ENCODE peak calls at places on chromosome 14, in ten cellular contexts. L is lower leg skin, A is astrocyte of the spinal cord, P is suprapubic skin, O is HFF-Myc, H is A549, B is type B pancreatic cell, N is glutamatergic neuron, Y is ovary, V is HCT116. D is an unnamed sample.

GRCh38 chr14:26887842-26888241 is 290.0 kb upstream of the NOVA1 start:
- DNase-seq in L (peak), A (no peak), P (no peak), O (no peak), H (no peak), B (no peak), N (no peak), Y (no peak), V (no peak), D (no peak)

GRCh38 chr14:51293149-51293925 is 53.3 kb downstream of the TMX1 start:
- DNase-seq in L (no peak), A (peak), P (no peak), O (peak), H (no peak), B (no peak), N (no peak), Y (no peak), V (no peak), D (no peak)

GRCh38 chr14:44833376-44833775 is 128.4 kb downstream of the KLHL28 start:
- DNase-seq in L (no peak), A (peak), P (no peak), O (no peak), H (peak), B (no peak), N (no peak), Y (no peak), V (peak), D (no peak)

GRCh38 chr14:30874120-30874998 is at the start of gene COCH:
- DNase-seq in L (no peak), A (no peak), P (no peak), O (no peak), H (peak), B (peak), N (peak), Y (peak), V (peak), D (no peak)

GRCh38 chr14:49418789-49419188 is 167.4 kb downstream of the RPS29 start:
- DNase-seq in L (no peak), A (no peak), P (no peak), O (no peak), H (no peak), B (no peak), N (no peak), Y (no peak), V (no peak), D (no peak)

GRCh38 chr14:51869426-51870113 is 9.2 kb downstream of the GNG2 start:
- DNase-seq in L (no peak), A (no peak), P (no peak), O (no peak), H (no peak), B (no peak), N (no peak), Y (no peak), V (no peak), D (no peak)

GRCh38 chr14:92577321-92577742 is 63.8 kb downstream of the RIN3 start:
- DNase-seq in L (no peak), A (no peak), P (no peak), O (no peak), H (no peak), B (no peak), N (no peak), Y (no peak), V (no peak), D (no peak)

GRCh38 chr14:32682219-32682618 is 256.5 kb upstream of the NPAS3 start:
- DNase-seq in L (no peak), A (no peak), P (no peak), O (no peak), H (no peak), B (no peak), N (no peak), Y (no peak), V (no peak), D (no peak)

GRCh38 chr14:75127903-75128595 is 1.2 kb upstream of the NEK9 start:
- DNase-seq in L (no peak), A (no peak), P (no peak), O (no peak), H (no peak), B (no peak), N (no peak), Y (no peak), V (no peak), D (no peak)

GRCh38 chr14:83816755-83817154 is 1713.2 kb upstream of the FLRT2 start:
- DNase-seq in L (no peak), A (no peak), P (no peak), O (peak), H (no peak), B (no peak), N (no peak), Y (no peak), V (no peak), D (no peak)

GRCh38 chr14:96627811-96628775 is 125.9 kb downstream of the PAPOLA start:
- DNase-seq in L (peak), A (no peak), P (peak), O (no peak), H (no peak), B (peak), N (no peak), Y (no peak), V (no peak), D (peak)

GRCh38 chr14:50057331-50057730 is 59.0 kb downstream of the VCPKMT start:
- DNase-seq in L (no peak), A (no peak), P (no peak), O (no peak), H (no peak), B (no peak), N (no peak), Y (no peak), V (no peak), D (no peak)

GRCh38 chr14:105137481-105138020 is 31.0 kb downstream of the JAG2 start:
- DNase-seq in L (no peak), A (no peak), P (peak), O (no peak), H (no peak), B (no peak), N (no peak), Y (no peak), V (no peak), D (no peak)

GRCh38 chr14:52068741-52069616 is at the start of gene NID2:
- DNase-seq in L (peak), A (peak), P (peak), O (peak), H (peak), B (peak), N (peak), Y (peak), V (no peak), D (peak)

GRCh38 chr14:89902876-89903275 is 51.7 kb downstream of the EFCAB11 start:
- DNase-seq in L (no peak), A (no peak), P (no peak), O (no peak), H (no peak), B (no peak), N (no peak), Y (no peak), V (no peak), D (no peak)

GRCh38 chr14:76776306-76777251 is 15.3 kb downstream of the VASH1 start:
- DNase-seq in L (no peak), A (no peak), P (peak), O (no peak), H (no peak), B (peak), N (no peak), Y (no peak), V (no peak), D (no peak)

GRCh38 chr14:71716371-71716770 is 215.9 kb upstream of the RGS6 start:
- DNase-seq in L (no peak), A (peak), P (no peak), O (no peak), H (no peak), B (no peak), N (no peak), Y (no peak), V (no peak), D (no peak)

GRCh38 chr14:75906680-75907280 is 75.0 kb downstream of the TGFB3 start:
- DNase-seq in L (peak), A (peak), P (peak), O (peak), H (peak), B (no peak), N (peak), Y (peak), V (peak), D (no peak)

GRCh38 chr14:31228533-31228932 is 20.9 kb upstream of the HECTD1 start:
- DNase-seq in L (no peak), A (no peak), P (no peak), O (no peak), H (no peak), B (no peak), N (no peak), Y (no peak), V (no peak), D (no peak)

GRCh38 chr14:95496690-95497241 is 19.7 kb downstream of the SYNE3 start:
- DNase-seq in L (no peak), A (peak), P (no peak), O (peak), H (no peak), B (no peak), N (no peak), Y (peak), V (no peak), D (no peak)

DNA sequence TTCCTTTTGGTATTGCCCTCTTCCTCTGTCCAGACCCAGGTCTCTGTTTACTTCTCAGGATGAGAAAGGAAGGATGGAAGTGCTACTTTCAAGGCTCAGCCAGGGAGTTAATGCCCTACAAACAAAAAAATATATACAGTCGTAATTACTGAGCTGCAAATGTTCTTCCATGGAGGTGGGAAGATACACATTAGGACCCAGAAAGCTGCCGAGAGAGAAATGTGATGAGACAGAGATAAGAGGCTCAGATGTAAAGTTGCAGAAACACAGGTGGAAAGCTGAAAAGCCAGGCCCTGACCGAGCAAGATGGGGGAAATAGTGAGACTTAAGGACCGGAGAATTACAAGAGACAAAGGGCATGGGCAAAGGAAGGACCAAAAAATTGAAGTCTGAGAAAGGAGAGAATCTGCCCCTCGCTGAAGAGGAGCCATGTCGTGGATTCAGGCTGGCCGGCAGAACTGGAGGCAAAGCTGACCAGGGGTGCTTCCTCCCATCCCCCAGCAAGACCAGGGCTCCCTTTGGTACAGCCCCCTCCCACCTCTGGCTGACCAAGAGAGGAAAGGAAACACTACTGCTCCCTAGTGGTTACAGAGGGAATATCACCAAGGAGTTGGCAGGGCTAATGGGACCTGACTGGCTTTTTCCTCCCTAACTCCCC is 12.2 kb downstream of the ZFHX2 start:
- DNase-seq in L (no peak), A (peak), P (no peak), O (no peak), H (peak), B (no peak), N (peak), Y (no peak), V (peak), D (no peak)
- TF ChIP-seq CTCF in L (no peak), A (peak), P (peak), O (peak), H (peak), B (peak), N (peak), Y (peak), V (peak), D (peak)

DNA sequence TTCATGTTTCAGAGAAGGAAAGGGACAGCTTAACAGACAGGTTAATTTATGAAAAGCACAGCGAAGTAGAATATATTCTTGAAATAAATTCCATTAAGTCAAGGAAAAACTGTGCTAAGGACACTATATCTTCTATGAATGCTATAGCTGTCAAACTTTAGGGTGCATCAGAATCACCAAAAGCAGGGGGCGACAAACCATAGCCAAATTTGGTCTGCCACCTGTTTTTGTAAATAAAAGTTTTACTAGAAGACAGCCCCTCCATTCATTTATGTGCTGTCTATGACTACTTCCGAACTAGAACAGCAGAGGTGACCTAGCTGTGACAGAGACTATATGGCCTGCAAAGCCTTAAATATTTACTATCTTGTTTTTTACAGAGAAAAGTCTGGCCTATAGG is 25.9 kb downstream of the PPP4R3A start:
- DNase-seq in L (no peak), A (no peak), P (no peak), O (no peak), H (no peak), B (no peak), N (no peak), Y (no peak), V (no peak), D (no peak)
- TF ChIP-seq CTCF in L (no peak), A (no peak), P (no peak), O (no peak), H (no peak), B (peak), N (no peak), Y (no peak), V (peak), D (no peak)

DNA sequence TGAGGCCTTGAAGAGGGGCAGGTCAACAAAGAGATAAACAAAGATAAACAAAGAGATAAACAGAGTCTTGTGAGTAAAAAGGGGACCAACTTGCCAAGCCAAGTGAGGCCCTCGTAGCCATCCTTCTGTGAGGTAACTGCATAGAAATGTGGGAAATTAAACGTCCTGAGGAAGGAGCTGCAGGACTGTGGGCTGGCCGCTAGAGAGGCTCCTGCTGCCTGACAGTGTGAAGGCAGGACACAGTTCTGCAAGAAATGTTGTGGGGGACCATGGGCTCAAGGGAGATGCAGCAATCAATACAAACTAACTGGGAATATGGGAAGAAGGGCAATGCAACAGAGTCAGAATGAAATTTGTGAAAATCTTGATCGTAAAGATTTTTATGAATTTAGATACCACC is 91.9 kb downstream of the SLC8A3 start:
- DNase-seq in L (no peak), A (no peak), P (no peak), O (no peak), H (peak), B (no peak), N (peak), Y (no peak), V (no peak), D (no peak)
- TF ChIP-seq CTCF in L (no peak), A (peak), P (no peak), O (no peak), H (no peak), B (peak), N (peak), Y (no peak), V (peak), D (peak)

GRCh38 chr14:80669416-80669815 is 272.1 kb downstream of the CEP128 start:
- DNase-seq in L (no peak), A (peak), P (no peak), O (no peak), H (no peak), B (no peak), N (no peak), Y (no peak), V (no peak), D (no peak)

GRCh38 chr14:80658733-80659132 is 282.8 kb downstream of the CEP128 start:
- DNase-seq in L (no peak), A (no peak), P (no peak), O (no peak), H (no peak), B (no peak), N (no peak), Y (no peak), V (no peak), D (no peak)

GRCh38 chr14:80663541-80663940 is 278.0 kb downstream of the CEP128 start:
- DNase-seq in L (no peak), A (no peak), P (no peak), O (no peak), H (no peak), B (no peak), N (no peak), Y (no peak), V (no peak), D (no peak)

GRCh38 chr14:80664576-80664975 is 277.0 kb downstream of the CEP128 start:
- DNase-seq in L (no peak), A (peak), P (no peak), O (no peak), H (peak), B (no peak), N (no peak), Y (no peak), V (no peak), D (no peak)
- TF ChIP-seq CTCF in L (no peak), A (no peak), P (no peak), O (no peak), H (no peak), B (no peak), N (no peak), Y (no peak), V (no peak), D (no peak)

GRCh38 chr14:22865424-22866215 is 5.9 kb upstream of the LRP10 start:
- DNase-seq in L (no peak), A (no peak), P (no peak), O (no peak), H (no peak), B (no peak), N (no peak), Y (no peak), V (no peak), D (no peak)
- TF ChIP-seq CTCF in L (no peak), A (peak), P (no peak), O (peak), H (no peak), B (peak), N (no peak), Y (no peak), V (peak), D (peak)

DNA sequence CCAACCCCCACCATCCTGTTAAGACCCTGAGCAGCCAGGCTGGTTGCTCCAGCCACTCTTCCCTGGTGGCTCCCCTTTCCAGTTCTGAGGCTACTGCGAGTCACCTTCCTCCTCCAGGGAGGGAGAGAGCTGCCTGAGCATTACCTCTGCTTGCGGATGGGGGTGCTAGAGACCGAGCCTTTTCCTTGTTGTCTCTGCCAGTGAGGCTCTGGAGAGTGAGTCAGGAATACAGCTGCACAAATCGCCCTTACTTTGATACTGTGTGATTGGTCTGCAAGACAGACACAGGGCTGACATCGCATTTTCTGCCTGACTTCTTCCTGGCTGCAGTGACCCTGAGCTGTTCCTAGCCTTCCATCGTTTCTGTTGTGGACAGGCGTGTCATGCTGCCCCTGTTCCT is 94.3 kb downstream of the SLC25A47 start:
- DNase-seq in L (peak), A (peak), P (no peak), O (peak), H (peak), B (no peak), N (peak), Y (peak), V (peak), D (peak)
- TF ChIP-seq CTCF in L (no peak), A (peak), P (peak), O (peak), H (peak), B (peak), N (peak), Y (peak), V (peak), D (peak)

GRCh38 chr14:69108358-69108757 is 44.6 kb downstream of the DCAF5 start:
- DNase-seq in L (no peak), A (no peak), P (no peak), O (no peak), H (no peak), B (no peak), N (no peak), Y (no peak), V (no peak), D (no peak)

GRCh38 chr14:69105326-69105725 is 47.6 kb downstream of the DCAF5 start:
- DNase-seq in L (no peak), A (peak), P (no peak), O (no peak), H (no peak), B (no peak), N (no peak), Y (no peak), V (peak), D (no peak)

GRCh38 chr14:69106451-69106850 is 46.5 kb downstream of the DCAF5 start:
- DNase-seq in L (no peak), A (no peak), P (no peak), O (no peak), H (no peak), B (no peak), N (no peak), Y (no peak), V (no peak), D (no peak)

DNA sequence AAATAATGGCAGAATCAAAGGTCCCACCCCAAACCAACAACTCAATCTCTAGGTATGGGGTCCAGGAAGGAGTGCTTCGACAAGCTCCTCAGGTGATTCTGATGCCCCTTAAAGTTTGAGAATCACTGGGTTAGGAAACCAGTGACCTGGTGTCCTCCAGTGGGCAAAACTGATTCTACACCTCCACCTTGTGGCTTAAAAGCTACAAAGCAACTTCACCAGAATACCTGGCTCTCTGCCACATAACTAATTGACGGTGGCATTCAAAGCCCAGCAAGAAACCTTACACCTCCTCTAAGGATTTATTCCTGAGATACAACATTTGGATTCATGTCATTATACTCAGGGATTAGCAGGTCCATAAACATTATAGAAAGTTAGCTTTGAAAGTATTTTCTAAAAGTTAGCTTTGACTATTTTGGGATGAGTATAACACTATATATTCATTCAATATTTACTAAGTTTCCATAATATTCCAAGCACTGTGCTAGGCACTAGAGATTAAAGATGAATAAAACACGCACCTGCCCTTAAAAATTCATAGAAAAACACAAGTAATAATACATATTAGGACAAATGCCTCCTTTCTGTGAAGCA is 45.4 kb downstream of the DCAF5 start:
- DNase-seq in L (peak), A (peak), P (no peak), O (peak), H (peak), B (no peak), N (no peak), Y (no peak), V (peak), D (no peak)
- TF ChIP-seq CTCF in L (no peak), A (peak), P (peak), O (peak), H (peak), B (peak), N (peak), Y (peak), V (peak), D (peak)

D was measured in osteocyte.